ENCODE peak calls at places on chromosomes 5 and 9, in seven cellular contexts. E is adipocyte, T is mucosa of descending colon, Y is lower lobe of right lung, K is tibial artery, R is iPS DF 6.9, G is stomach. L is an unnamed sample.

GRCh38 chr9:15278839-15279238 is 28.2 kb downstream of the TTC39B start:
- DNase-seq in E (no peak), T (no peak), Y (no peak), K (no peak), R (no peak), G (no peak), L (no peak)

GRCh38 chr9:34171753-34172535 is 6.9 kb upstream of the UBAP1 start:
- DNase-seq in E (no peak), T (peak), Y (peak), K (peak), R (no peak), G (no peak), L (peak)

GRCh38 chr9:99515874-99516656 is 294.0 kb downstream of the SEC61B start:
- DNase-seq in E (no peak), T (no peak), Y (no peak), K (no peak), R (no peak), G (no peak), L (no peak)

GRCh38 chr5:77483662-77484061 is 8.5 kb downstream of the WDR41 start:
- DNase-seq in E (no peak), T (no peak), Y (no peak), K (no peak), R (no peak), G (no peak), L (no peak)

GRCh38 chr9:35862328-35862727 is 7.9 kb downstream of the OR13J1 start:
- DNase-seq in E (no peak), T (no peak), Y (no peak), K (no peak), R (no peak), G (no peak), L (no peak)

GRCh38 chr5:96990102-96990501 is 54.2 kb downstream of the LNPEP start:
- DNase-seq in E (no peak), T (no peak), Y (no peak), K (no peak), R (no peak), G (no peak), L (no peak)

GRCh38 chr9:137212520-137212919 is 7.0 kb downstream of the NDOR1 start:
- DNase-seq in E (no peak), T (no peak), Y (no peak), K (no peak), R (no peak), G (no peak), L (no peak)

GRCh38 chr9:99820330-99821186 is 1.1 kb upstream of the NR4A3 start:
- DNase-seq in E (peak), T (peak), Y (peak), K (peak), R (no peak), G (peak), L (peak)

GRCh38 chr5:145203193-145203592 is 631.9 kb downstream of the PRELID2 start:
- DNase-seq in E (no peak), T (no peak), Y (no peak), K (no peak), R (no peak), G (no peak), L (no peak)

GRCh38 chr5:119417891-119418781 is 34.2 kb upstream of the HSD17B4 start:
- DNase-seq in E (peak), T (no peak), Y (no peak), K (no peak), R (no peak), G (no peak), L (no peak)

GRCh38 chr5:180645609-180646204 is 3.7 kb downstream of the FLT4 start:
- DNase-seq in E (no peak), T (no peak), Y (no peak), K (peak), R (no peak), G (no peak), L (no peak)

GRCh38 chr5:53334431-53334941 is 145.9 kb upstream of the FST start:
- DNase-seq in E (peak), T (no peak), Y (no peak), K (no peak), R (no peak), G (no peak), L (no peak)

GRCh38 chr5:68418230-68418629 is 202.7 kb downstream of the PIK3R1 start:
- DNase-seq in E (peak), T (no peak), Y (no peak), K (peak), R (no peak), G (no peak), L (peak)

GRCh38 chr9:5389109-5389732 is 48.5 kb downstream of the PLGRKT start:
- DNase-seq in E (peak), T (no peak), Y (no peak), K (no peak), R (no peak), G (no peak), L (no peak)

GRCh38 chr5:94422819-94423218 is 195.6 kb downstream of the KIAA0825 start:
- DNase-seq in E (no peak), T (no peak), Y (no peak), K (no peak), R (no peak), G (no peak), L (no peak)

GRCh38 chr5:176724472-176724871 is 77.2 kb downstream of the TSPAN17 start:
- DNase-seq in E (no peak), T (no peak), Y (no peak), K (no peak), R (no peak), G (no peak), L (no peak)

GRCh38 chr5:128491291-128491690 is 46.8 kb downstream of the FBN2 start:
- DNase-seq in E (peak), T (no peak), Y (no peak), K (no peak), R (no peak), G (no peak), L (no peak)

GRCh38 chr5:159123700-159124099 is 24.0 kb upstream of the EBF1 start:
- DNase-seq in E (no peak), T (no peak), Y (no peak), K (no peak), R (no peak), G (no peak), L (no peak)

GRCh38 chr5:141420855-141421488 is at the start of gene PCDHGA11:
- DNase-seq in E (peak), T (peak), Y (peak), K (no peak), R (no peak), G (no peak), L (peak)

GRCh38 chr5:74519161-74519571 is 121.4 kb downstream of the ENC1 start:
- DNase-seq in E (no peak), T (no peak), Y (no peak), K (no peak), R (no peak), G (no peak), L (no peak)

GRCh38 chr9:35035851-35036701 is 36.3 kb downstream of the VCP start:
- DNase-seq in E (no peak), T (peak), Y (peak), K (peak), R (no peak), G (peak), L (no peak)

GRCh38 chr9:6930827-6931226 is 173.1 kb downstream of the KDM4C start:
- DNase-seq in E (peak), T (no peak), Y (no peak), K (no peak), R (no peak), G (no peak), L (no peak)

GRCh38 chr9:137656416-137656815 is 37.6 kb downstream of the EHMT1 start:
- DNase-seq in E (no peak), T (no peak), Y (peak), K (no peak), R (no peak), G (no peak), L (no peak)

GRCh38 chr5:10306806-10307205 is 896 bp downstream of the CMBL start:
- DNase-seq in E (no peak), T (no peak), Y (no peak), K (no peak), R (no peak), G (no peak), L (peak)

GRCh38 chr9:109893222-109893621 is 113.2 kb downstream of the PALM2AKAP2 start:
- DNase-seq in E (no peak), T (no peak), Y (no peak), K (no peak), R (no peak), G (no peak), L (no peak)

GRCh38 chr9:91144782-91145181 is 216.9 kb downstream of the AUH start:
- DNase-seq in E (peak), T (no peak), Y (no peak), K (no peak), R (no peak), G (no peak), L (no peak)

DNA sequence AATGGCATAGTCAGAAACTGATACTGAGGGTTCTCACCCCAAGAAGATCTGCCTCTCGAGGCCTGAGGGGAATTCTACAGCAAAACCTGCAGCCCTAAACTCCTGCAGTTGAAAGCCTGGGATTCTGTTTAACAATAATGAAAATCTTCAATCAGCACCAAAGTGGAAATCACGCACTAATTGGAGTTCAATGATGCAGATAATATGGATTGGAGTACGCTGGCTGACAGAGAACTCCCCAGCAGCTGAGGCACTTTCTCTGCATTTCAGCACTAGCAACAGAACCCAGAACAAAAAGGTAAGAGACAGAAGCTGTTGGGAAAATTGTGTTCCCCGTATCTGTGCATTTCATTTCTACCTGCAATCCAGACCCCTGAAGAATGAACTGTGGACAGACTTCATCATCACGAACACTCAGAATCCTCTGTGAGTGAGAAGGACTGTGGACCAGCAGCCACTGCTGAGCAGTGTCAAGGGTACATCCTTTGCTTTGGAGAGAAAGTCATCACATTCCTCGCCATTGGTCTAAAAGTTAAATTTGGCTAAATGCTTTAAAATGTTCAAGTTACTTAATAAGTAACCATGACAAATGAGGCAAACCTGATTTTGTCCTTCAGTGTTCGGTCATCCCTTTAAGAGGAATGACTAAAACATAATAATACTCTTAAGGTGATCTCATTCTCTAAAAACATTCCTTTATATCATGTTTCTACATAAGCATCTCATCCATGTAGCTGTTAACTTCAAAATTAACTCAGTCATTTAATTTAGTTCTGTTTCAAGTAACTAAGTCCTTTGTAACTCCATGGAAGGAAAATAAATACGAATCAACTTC is 126.1 kb downstream of the GAS1 start:
- DNase-seq in E (peak), T (no peak), Y (no peak), K (no peak), R (no peak), G (no peak), L (no peak)
- H3K4me3 ChIP-seq in E (peak), T (no peak), Y (no peak), K (no peak), R (no peak), G (no peak), L (no peak)

GRCh38 chr5:31068287-31068686 is 125.2 kb upstream of the CDH6 start:
- DNase-seq in E (no peak), T (no peak), Y (no peak), K (no peak), R (no peak), G (no peak), L (no peak)
- H3K4me3 ChIP-seq in E (no peak), T (no peak), Y (no peak), K (no peak), R (no peak), G (no peak), L (no peak)

DNA sequence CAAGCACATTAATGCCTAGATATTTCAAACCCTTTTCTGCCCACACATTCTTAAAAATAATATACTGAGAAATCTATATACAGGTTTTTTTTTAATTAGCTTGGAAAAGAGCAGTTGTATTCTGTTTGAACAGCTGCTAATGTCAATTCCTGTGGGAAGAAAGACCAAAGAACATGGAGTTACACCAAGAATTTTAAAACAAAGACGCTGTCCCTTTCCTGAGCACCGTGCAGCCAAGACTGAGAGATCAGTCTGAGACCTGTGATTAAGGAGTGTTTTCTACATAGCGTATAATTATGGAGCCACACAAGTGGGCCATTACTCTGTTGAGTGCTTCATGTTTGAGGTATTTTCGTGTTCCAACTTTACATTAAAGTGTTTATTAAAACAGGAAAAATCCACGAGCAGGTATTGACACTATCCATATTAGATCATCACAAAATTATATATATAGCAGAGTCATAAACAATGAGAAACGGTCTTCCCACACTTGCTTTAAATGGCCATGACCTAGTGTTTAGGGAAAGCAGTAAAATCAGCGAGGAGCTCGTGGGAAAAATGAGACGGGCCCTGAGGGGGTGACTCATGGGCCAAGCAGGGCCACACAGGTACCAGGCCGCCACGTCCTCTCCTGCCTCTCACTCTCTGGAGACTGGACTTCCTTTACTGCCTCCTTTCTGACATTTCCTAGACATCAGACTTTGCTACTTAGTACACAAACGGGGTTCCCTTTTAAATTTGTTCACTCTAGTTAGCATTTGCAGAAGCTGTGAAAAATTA is 153.1 kb upstream of the OTULINL start:
- DNase-seq in E (peak), T (no peak), Y (no peak), K (no peak), R (no peak), G (no peak), L (no peak)
- H3K4me3 ChIP-seq in E (no peak), T (no peak), Y (no peak), K (no peak), R (no peak), G (no peak), L (no peak)

DNA sequence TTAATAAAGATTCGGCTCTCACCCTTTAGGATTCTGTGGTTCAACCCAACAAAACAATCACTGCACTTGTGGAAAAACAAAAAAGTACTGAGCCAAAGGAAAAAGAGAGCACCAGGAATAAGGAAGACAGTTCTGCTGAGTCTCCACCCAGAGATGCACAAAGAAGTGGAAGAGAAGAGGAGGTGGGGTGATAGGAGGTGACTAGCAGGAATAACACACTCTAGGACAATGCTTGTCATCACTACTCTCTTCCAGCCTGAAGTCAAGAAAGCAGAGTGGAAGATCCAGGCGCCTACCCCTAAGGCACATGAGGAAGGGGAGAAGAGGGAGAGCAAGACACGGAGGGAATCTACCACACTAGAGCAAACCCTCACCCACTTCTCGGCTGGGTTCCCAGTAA is 1.8 kb downstream of the SLIT3 start:
- DNase-seq in E (peak), T (no peak), Y (no peak), K (no peak), R (no peak), G (no peak), L (no peak)
- H3K4me3 ChIP-seq in E (peak), T (no peak), Y (peak), K (peak), R (no peak), G (no peak), L (no peak)

DNA sequence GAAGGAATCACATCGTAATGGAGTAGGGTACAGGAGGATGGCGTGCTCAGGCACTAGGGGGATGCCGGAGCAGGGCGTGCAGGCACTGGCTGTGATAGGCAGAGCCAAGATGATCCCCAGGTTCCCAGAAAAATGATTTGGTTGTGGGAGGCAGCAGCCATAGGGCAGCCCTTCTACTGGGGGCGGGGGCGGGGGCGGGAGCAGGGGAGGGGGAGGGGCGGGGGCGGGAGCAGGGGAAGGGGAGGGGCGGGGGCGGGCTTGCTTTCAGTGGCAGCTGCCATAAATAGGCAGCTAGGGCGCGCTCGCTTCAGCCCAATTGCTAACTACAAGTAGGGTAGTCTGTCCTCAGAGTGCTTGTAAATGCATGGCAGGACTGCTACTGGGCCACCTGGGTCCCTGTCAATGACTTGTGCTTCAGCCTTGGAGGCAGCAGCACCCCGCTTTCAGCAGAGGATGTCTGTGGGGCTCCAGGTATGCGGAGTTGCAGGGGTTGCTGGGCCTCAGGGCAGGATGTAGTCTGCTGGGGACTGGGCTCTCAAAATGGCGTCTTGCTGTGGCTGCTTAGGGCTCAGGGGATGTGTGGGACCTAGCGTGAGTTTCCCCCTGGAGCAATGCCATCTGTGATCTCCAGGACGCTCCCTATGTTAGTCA is 354.3 kb downstream of the RAB3C start:
- DNase-seq in E (no peak), T (no peak), Y (no peak), K (no peak), R (no peak), G (no peak), L (no peak)
- H3K4me3 ChIP-seq in E (no peak), T (no peak), Y (no peak), K (no peak), R (no peak), G (no peak), L (no peak)

GRCh38 chr5:124007675-124008398 is 495.9 kb downstream of the CSNK1G3 start:
- DNase-seq in E (no peak), T (no peak), Y (no peak), K (no peak), R (no peak), G (no peak), L (no peak)
- H3K4me3 ChIP-seq in E (peak), T (no peak), Y (no peak), K (no peak), R (no peak), G (no peak), L (no peak)

GRCh38 chr9:96122756-96123155 is 179.2 kb downstream of the HSD17B3 start:
- DNase-seq in E (peak), T (no peak), Y (no peak), K (no peak), R (no peak), G (no peak), L (no peak)
- H3K4me3 ChIP-seq in E (no peak), T (no peak), Y (no peak), K (no peak), R (no peak), G (no peak), L (no peak)

GRCh38 chr5:76113103-76113502 is 29.9 kb downstream of the SV2C start:
- DNase-seq in E (no peak), T (peak), Y (no peak), K (no peak), R (no peak), G (no peak), L (no peak)

GRCh38 chr5:76111510-76112174 is 28.5 kb downstream of the SV2C start:
- DNase-seq in E (no peak), T (no peak), Y (no peak), K (no peak), R (no peak), G (no peak), L (no peak)

DNA sequence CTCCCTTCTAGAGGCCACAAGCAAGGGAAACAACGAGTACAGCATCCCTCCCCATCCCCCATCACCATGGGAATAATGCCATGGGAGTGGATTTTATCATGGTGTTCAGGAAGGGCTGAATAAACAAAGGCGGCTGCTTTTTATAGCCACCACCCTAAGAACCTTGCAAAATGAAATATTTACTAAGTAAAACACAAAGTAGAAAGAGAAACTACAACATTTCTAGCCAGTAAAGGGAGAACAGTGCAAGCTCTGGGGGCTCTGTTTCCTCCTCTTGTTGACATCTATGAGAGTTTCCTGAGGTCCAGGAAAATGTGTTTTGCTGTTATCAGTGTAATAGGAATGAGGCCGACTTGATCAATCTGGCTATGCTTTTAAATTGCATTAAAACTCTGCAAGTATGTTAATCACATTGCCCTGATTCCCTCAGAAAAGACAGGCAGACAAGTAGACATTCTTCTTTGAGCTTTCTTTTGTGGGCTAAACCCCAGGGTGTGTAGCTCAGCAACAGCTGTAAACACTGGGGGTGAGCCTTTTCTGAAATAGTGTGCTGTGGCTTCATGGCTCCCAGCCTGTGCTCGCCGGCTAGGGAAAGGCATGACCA is 31.1 kb downstream of the SV2C start:
- DNase-seq in E (no peak), T (peak), Y (no peak), K (no peak), R (no peak), G (peak), L (no peak)
- H3K4me3 ChIP-seq in E (no peak), T (no peak), Y (no peak), K (no peak), R (no peak), G (no peak), L (no peak)

GRCh38 chr9:131252120-131252519 is 24.2 kb downstream of the FAM78A start:
- DNase-seq in E (no peak), T (no peak), Y (peak), K (no peak), R (no peak), G (no peak), L (no peak)
- H3K4me3 ChIP-seq in E (no peak), T (no peak), Y (peak), K (peak), R (no peak), G (peak), L (no peak)